ENCODE peak calls at places on chromosomes 5 and 9, in five cellular contexts. U, S, Z, F and D are unnamed samples.
A peak's percentile ranks its signal among the peaks of the same experiment; 100 is the strongest.

GRCh38 chr5:31435730-31436129 is 96.2 kb downstream of the DROSHA start:
- DNase-seq in U (no peak), S (no peak), Z (no peak), F (no peak), D (no peak)

GRCh38 chr9:80062581-80062980 is 490.8 kb downstream of the TLE4 start:
- DNase-seq in U (no peak), S (no peak), Z (no peak), F (no peak), D (no peak)

GRCh38 chr5:31378838-31379237 is 153.1 kb downstream of the DROSHA start:
- DNase-seq in U (no peak), S (no peak), Z (peak; percentile 69), F (no peak), D (no peak)

GRCh38 chr5:1882337-1883119 is at the start of gene IRX4:
- DNase-seq in U (no peak), S (peak; percentile 43), Z (no peak), F (no peak), D (peak; percentile 70)

GRCh38 chr5:41735213-41735612 is 135.0 kb downstream of the OXCT1 start:
- DNase-seq in U (no peak), S (no peak), Z (no peak), F (no peak), D (no peak)

GRCh38 chr5:91018185-91018584 is 364.9 kb downstream of the ARRDC3 start:
- DNase-seq in U (no peak), S (no peak), Z (no peak), F (no peak), D (no peak)

GRCh38 chr9:76716270-76716669 is 48.0 kb upstream of the PCA3 start:
- DNase-seq in U (no peak), S (no peak), Z (no peak), F (no peak), D (no peak)

GRCh38 chr5:35859101-35859661 is 2.5 kb downstream of the IL7R start:
- DNase-seq in U (no peak), S (no peak), Z (no peak), F (no peak), D (peak; percentile 2)

GRCh38 chr5:135391123-135391868 is 7.7 kb downstream of the MACROH2A1 start:
- DNase-seq in U (peak; percentile 10), S (no peak), Z (no peak), F (no peak), D (no peak)

GRCh38 chr9:107274096-107274495 is 9.0 kb upstream of the RAD23B start:
- DNase-seq in U (no peak), S (no peak), Z (peak; percentile 49), F (no peak), D (peak; percentile 52)

GRCh38 chr9:8736805-8737204 is 937.2 kb upstream of the DMAC1 start:
- DNase-seq in U (no peak), S (no peak), Z (no peak), F (no peak), D (no peak)

GRCh38 chr9:137316012-137316981 is 14.2 kb upstream of the NRARP start:
- DNase-seq in U (no peak), S (peak; percentile 75), Z (peak; percentile 94), F (no peak), D (peak; percentile 74)

GRCh38 chr5:57895766-57896165 is 413.2 kb upstream of the ACTBL2 start:
- DNase-seq in U (no peak), S (no peak), Z (no peak), F (no peak), D (no peak)

GRCh38 chr5:111517853-111518501 is 5.6 kb upstream of the STARD4 start:
- DNase-seq in U (no peak), S (no peak), Z (no peak), F (peak; percentile 64), D (no peak)

GRCh38 chr9:120327322-120327721 is 252.6 kb downstream of the CDK5RAP2 start:
- DNase-seq in U (no peak), S (no peak), Z (no peak), F (no peak), D (no peak)

GRCh38 chr5:100505984-100506670 is 29.0 kb upstream of the FAM174A start:
- DNase-seq in U (no peak), S (peak; percentile 54), Z (no peak), F (no peak), D (no peak)

DNA sequence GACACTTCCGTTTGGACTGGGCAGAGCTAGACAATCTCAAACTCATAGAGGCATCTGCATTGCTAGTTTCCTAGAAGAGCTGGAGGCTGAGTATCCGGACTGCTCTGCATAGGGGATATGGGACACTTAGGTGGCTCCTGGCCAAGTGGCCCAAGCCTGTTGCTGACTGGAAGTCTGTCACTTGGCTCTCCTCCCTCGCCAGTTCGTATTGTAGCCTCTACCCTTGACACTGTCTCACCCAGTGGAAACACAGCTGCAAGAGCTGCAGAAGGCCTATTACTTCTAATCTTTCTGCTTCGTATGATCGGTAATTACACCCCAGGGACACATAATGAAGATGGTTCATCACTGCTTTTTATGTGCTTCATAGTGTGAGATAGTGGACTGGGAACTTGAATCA is 34.7 kb downstream of the ITGA1 start:
- DNase-seq in U (no peak), S (no peak), Z (no peak), F (no peak), D (no peak)
- TF ChIP-seq JUNB in U (no peak), S (no peak), Z (no peak), F (no peak), D (no peak)

DNA sequence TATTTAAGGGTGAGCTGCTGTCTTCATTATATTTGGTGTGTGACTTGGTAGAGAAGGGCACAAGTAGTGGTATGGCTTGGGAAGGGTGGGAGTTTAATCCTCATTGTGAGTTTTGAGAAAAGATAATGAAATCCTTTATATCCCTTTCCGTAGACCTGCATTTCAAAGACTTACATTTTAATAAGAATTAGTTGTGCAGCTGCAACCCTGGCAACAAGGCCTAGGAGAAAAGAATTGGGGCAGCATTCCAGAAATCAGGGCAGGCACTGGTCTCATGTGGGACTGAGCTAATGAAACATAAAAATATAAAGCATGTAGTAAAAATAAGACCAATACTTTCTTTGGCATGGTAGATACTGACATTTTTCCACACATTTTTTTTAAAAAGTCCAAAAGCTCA is 60.5 kb downstream of the CDC42SE2 start:
- DNase-seq in U (no peak), S (no peak), Z (no peak), F (no peak), D (peak; percentile 44)
- TF ChIP-seq JUNB in U (no peak), S (no peak), Z (no peak), F (no peak), D (no peak)

DNA sequence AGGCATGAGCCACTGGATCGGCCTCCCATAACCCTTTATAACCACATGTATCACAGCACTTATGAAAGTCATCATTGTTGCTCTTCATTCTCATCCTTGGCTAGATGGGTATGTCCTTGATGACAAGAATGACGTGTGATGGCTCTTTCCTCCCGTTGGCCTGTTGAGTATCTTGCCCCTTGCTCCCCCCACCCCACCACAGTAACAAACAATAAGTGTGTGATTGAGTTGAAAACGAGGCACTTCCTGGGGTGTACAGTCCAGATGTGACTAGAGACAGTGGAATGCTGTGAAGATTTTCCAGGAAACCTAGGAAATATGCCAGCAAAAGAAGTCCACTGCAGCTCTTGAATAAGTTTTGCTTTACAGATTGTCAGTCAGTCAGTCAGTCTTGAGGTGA is 262.5 kb downstream of the ELAVL2 start:
- DNase-seq in U (no peak), S (no peak), Z (no peak), F (no peak), D (no peak)
- TF ChIP-seq JUNB in U (no peak), S (no peak), Z (no peak), F (no peak), D (no peak)

GRCh38 chr9:114742947-114743346 is 61.0 kb upstream of the TEX48 start:
- DNase-seq in U (no peak), S (peak; percentile 47), Z (no peak), F (no peak), D (no peak)

GRCh38 chr9:114745879-114746550 is 59.8 kb downstream of the TNFSF15 start:
- DNase-seq in U (no peak), S (no peak), Z (peak; percentile 8), F (no peak), D (no peak)

GRCh38 chr9:114746591-114746990 is 59.2 kb downstream of the TNFSF15 start:
- DNase-seq in U (no peak), S (no peak), Z (no peak), F (no peak), D (no peak)

GRCh38 chr9:114743446-114743845 is 61.5 kb upstream of the TEX48 start:
- DNase-seq in U (no peak), S (no peak), Z (no peak), F (no peak), D (no peak)

DNA sequence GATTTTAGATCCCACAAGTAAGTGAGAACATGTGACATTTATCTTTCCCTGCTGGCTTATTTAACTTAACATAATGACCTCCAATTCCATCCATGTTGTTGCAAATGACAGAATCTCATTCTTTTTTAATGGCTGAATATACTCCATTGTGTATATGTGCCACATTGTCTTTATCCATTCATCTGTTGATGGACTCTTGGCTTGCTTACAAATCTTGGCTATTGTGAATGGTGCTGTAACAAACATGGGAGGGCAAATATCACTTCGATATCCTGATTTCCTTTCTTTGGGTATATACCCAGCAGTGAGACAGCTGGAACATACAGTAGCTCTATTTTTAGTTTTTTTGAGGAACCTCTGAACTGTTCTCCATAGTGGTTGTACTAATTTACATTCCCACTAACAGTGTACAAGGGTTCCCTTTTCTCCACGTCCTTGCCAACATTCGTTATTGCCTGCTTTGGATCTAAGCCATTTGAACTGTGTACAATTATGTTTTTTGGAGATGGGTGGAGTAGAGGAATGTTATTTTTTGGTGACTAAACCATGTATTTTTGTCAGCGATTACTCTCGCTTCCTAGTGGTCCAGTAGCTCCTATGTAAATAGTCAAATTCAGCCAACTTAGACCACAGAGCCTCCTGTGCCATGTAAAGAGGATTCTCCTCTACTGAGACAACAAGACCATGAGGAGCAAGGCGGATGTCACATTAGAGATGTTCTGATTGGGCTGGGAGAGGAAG is 60.6 kb downstream of the TNFSF15 start:
- DNase-seq in U (no peak), S (no peak), Z (no peak), F (no peak), D (no peak)
- TF ChIP-seq JUNB in U (no peak), S (no peak), Z (no peak), F (no peak), D (no peak)

DNA sequence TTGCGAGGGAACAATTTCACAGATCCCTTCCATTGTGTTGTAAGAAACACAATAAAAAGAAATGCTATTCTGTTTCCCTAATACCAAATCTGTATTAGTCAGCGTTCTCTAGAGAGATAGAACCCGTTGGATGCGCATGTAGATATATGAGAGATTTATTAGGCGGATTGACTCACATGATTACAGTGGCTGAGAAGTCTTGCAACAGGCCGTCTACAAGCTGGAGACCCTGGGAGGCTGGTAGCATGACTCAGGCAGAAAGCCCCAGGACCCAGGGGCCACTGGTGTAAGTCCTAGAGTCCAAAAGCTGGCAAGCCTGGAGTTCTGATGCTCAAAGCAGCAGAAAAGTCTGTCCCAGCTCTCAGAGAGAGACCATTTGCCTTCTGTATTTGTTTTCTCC is 18.4 kb upstream of the IL17B start:
- DNase-seq in U (no peak), S (peak; percentile 52), Z (no peak), F (no peak), D (no peak)
- TF ChIP-seq JUNB in U (no peak), S (no peak), Z (no peak), F (no peak), D (no peak)